ENCODE peak calls at places on chromosomes 1 and 21, in six cellular contexts. D is GM12865, Z is NCI-H2107, K is fibroblast of pulmonary artery, E is hypothalamus, F is HEK293T. B is an unnamed sample.

GRCh38 chr1:35637401-35637809 is 3.9 kb downstream of the PSMB2 start:
- DNase-seq in D (peak; percentile 34), Z (no peak), K (peak; percentile 45), E (no peak), F (no peak), B (no peak)

GRCh38 chr1:246773213-246773641 is 49.0 kb downstream of the SCCPDH start:
- DNase-seq in D (peak; percentile 62), Z (no peak), K (no peak), E (no peak), F (no peak), B (no peak)

GRCh38 chr1:235207202-235207565 is 46.1 kb upstream of the RBM34 start:
- DNase-seq in D (peak; percentile 5), Z (no peak), K (no peak), E (no peak), F (no peak), B (no peak)

GRCh38 chr1:150060260-150060659 is 7.3 kb upstream of the VPS45 start:
- DNase-seq in D (no peak), Z (no peak), K (no peak), E (no peak), F (no peak), B (no peak)

GRCh38 chr21:15850645-15851044 is 120.9 kb downstream of the USP25 start:
- DNase-seq in D (no peak), Z (no peak), K (peak; percentile 73), E (no peak), F (no peak), B (no peak)

GRCh38 chr21:45022348-45022675 is 52.1 kb upstream of the ADARB1 start:
- DNase-seq in D (no peak), Z (no peak), K (no peak), E (no peak), F (no peak), B (no peak)

GRCh38 chr1:115331531-115332331 is 6.3 kb downstream of the NGF start:
- DNase-seq in D (no peak), Z (no peak), K (peak; percentile 41), E (no peak), F (no peak), B (no peak)

GRCh38 chr1:94122201-94122970 is 1.4 kb upstream of the ABCA4 start:
- DNase-seq in D (no peak), Z (no peak), K (peak; percentile 78), E (no peak), F (no peak), B (no peak)

GRCh38 chr1:212288614-212289013 is 3.4 kb downstream of the PPP2R5A start:
- DNase-seq in D (no peak), Z (no peak), K (peak; percentile 43), E (no peak), F (no peak), B (no peak)

GRCh38 chr1:42046772-42047552 is 106.2 kb upstream of the GUCA2B start:
- DNase-seq in D (no peak), Z (peak; percentile 56), K (peak; percentile 15), E (no peak), F (no peak), B (peak; percentile 20)

GRCh38 chr21:35475006-35475405 is 425.9 kb upstream of the RUNX1 start:
- DNase-seq in D (no peak), Z (no peak), K (peak; percentile 63), E (no peak), F (no peak), B (no peak)

GRCh38 chr1:44806025-44806703 is 987 bp downstream of the DYNLT4 start:
- DNase-seq in D (no peak), Z (no peak), K (no peak), E (no peak), F (no peak), B (no peak)

GRCh38 chr1:22111620-22112019 is 31.3 kb downstream of the WNT4 start:
- DNase-seq in D (no peak), Z (no peak), K (peak; percentile 68), E (no peak), F (no peak), B (no peak)

GRCh38 chr1:75265792-75266191 is 131.6 kb downstream of the LHX8 start:
- DNase-seq in D (peak; percentile 45), Z (peak; percentile 1), K (peak; percentile 66), E (no peak), F (peak; percentile 49), B (peak; percentile 27)

GRCh38 chr1:117654485-117655219 is 48.8 kb downstream of the TENT5C start:
- DNase-seq in D (peak; percentile 95), Z (peak; percentile 33), K (no peak), E (no peak), F (no peak), B (no peak)

GRCh38 chr1:86701731-86702130 is 2.6 kb upstream of the SH3GLB1 start:
- DNase-seq in D (no peak), Z (no peak), K (peak; percentile 15), E (no peak), F (no peak), B (no peak)

GRCh38 chr1:191453487-191453886 is 704.8 kb upstream of the RGS18 start:
- DNase-seq in D (no peak), Z (no peak), K (no peak), E (no peak), F (peak; percentile 12), B (no peak)

GRCh38 chr1:118304722-118305344 is 119.8 kb upstream of the SPAG17 start:
- DNase-seq in D (peak; percentile 18), Z (no peak), K (no peak), E (no peak), F (peak; percentile 42), B (no peak)

GRCh38 chr1:97038410-97038809 is 316.8 kb downstream of the PTBP2 start:
- DNase-seq in D (peak; percentile 47), Z (no peak), K (no peak), E (no peak), F (no peak), B (no peak)

GRCh38 chr1:36486436-36487335 is 4.0 kb upstream of the CSF3R start:
- DNase-seq in D (peak; percentile 41), Z (no peak), K (peak; percentile 46), E (peak; percentile 53), F (no peak), B (peak; percentile 10)

GRCh38 chr1:244065960-244066388 is 14.9 kb downstream of the ZBTB18 start:
- DNase-seq in D (no peak), Z (no peak), K (peak; percentile 86), E (no peak), F (no peak), B (no peak)

GRCh38 chr1:212158912-212159796 is 123.6 kb downstream of the DTL start:
- DNase-seq in D (peak; percentile 81), Z (no peak), K (no peak), E (no peak), F (no peak), B (no peak)

GRCh38 chr1:234602334-234603220 is 7.4 kb downstream of the IRF2BP2 start:
- DNase-seq in D (peak; percentile 38), Z (no peak), K (peak; percentile 95), E (no peak), F (no peak), B (peak; percentile 57)

GRCh38 chr1:167819849-167820683 is 93.9 kb downstream of the ADCY10 start:
- DNase-seq in D (peak; percentile 19), Z (no peak), K (peak; percentile 96), E (peak; percentile 36), F (peak; percentile 92), B (peak; percentile 53)

GRCh38 chr1:56061824-56062223 is 517.5 kb downstream of the PLPP3 start:
- DNase-seq in D (peak; percentile 33), Z (no peak), K (no peak), E (no peak), F (no peak), B (no peak)

GRCh38 chr1:92784051-92784638 is 763 bp downstream of the EVI5 start:
- DNase-seq in D (peak; percentile 76), Z (no peak), K (peak; percentile 53), E (peak; percentile 35), F (peak; percentile 25), B (no peak)

GRCh38 chr1:9084883-9085282 is 15.4 kb upstream of the SLC2A5 start:
- DNase-seq in D (no peak), Z (no peak), K (no peak), E (no peak), F (no peak), B (no peak)

GRCh38 chr1:94801919-94802546 is 18.1 kb upstream of the SLC44A3 start:
- DNase-seq in D (peak; percentile 32), Z (peak; percentile 35), K (peak; percentile 90), E (no peak), F (no peak), B (peak; percentile 36)

GRCh38 chr1:2098839-2099785 is 48.9 kb downstream of the PRKCZ start:
- DNase-seq in D (no peak), Z (no peak), K (no peak), E (peak; percentile 83), F (no peak), B (no peak)

GRCh38 chr21:36647279-36648093 is 51.4 kb upstream of the SIM2 start:
- DNase-seq in D (no peak), Z (no peak), K (peak; percentile 52), E (no peak), F (no peak), B (no peak)

GRCh38 chr1:22212400-22213233 is 69.7 kb upstream of the WNT4 start:
- DNase-seq in D (no peak), Z (no peak), K (no peak), E (no peak), F (no peak), B (peak; percentile 40)

GRCh38 chr1:182304218-182305016 is 87.2 kb downstream of the GLUL start:
- DNase-seq in D (no peak), Z (no peak), K (no peak), E (no peak), F (no peak), B (no peak)

GRCh38 chr1:203114202-203114601 is 13.3 kb upstream of the ADORA1 start:
- DNase-seq in D (no peak), Z (no peak), K (no peak), E (no peak), F (no peak), B (no peak)

GRCh38 chr1:231159963-231160761 is 1.7 kb upstream of the TRIM67 start:
- DNase-seq in D (no peak), Z (no peak), K (no peak), E (no peak), F (no peak), B (no peak)

GRCh38 chr1:220796530-220796929 is 9.8 kb downstream of the MTARC1 start:
- DNase-seq in D (no peak), Z (no peak), K (no peak), E (no peak), F (no peak), B (no peak)

GRCh38 chr1:205351984-205352713 is 4.6 kb downstream of the KLHDC8A start:
- DNase-seq in D (no peak), Z (peak; percentile 90), K (no peak), E (no peak), F (no peak), B (peak; percentile 87)

GRCh38 chr21:28375708-28376385 is 616.8 kb downstream of the LTN1 start:
- DNase-seq in D (no peak), Z (no peak), K (peak; percentile 77), E (no peak), F (no peak), B (no peak)

GRCh38 chr1:29675481-29676263 is 439.4 kb downstream of the PTPRU start:
- DNase-seq in D (no peak), Z (no peak), K (peak; percentile 54), E (no peak), F (no peak), B (no peak)